ENCODE peak calls at places on chromosomes 5 and 9, in ten cellular contexts. B is NCI-H1092; Q is stimulated activated CD8-positive, alpha-beta memory T cell treated with anti-CD3 and anti-CD28 coated beads, Interleukin-12 subunit alpha, Interleukin-12 subunit beta, amount 100 ng/mL, for 4 hours; Z is activated CD8-positive, alpha-beta memory T cell treated with anti-CD3 and anti-CD28 coated beads for 24 hours; R is foreskin melanocyte; J is COR-L47; C is RWPE1; L is left lobe of liver; A is stimulated activated naive B cell treated with anti-CD40 and anti-IgM and Interleukin-4, amounts not matched to agents 10 μg/mL and 1 μg/mL and 100 μg/mL, for 72 hours; N is NCI-H2171. V is an unnamed sample.
A peak's percentile ranks its signal among the peaks of the same experiment; 100 is the strongest.

GRCh38 chr9:28502189-28502588 is 928.9 kb upstream of the C9orf72 start:
- DNase-seq in B (no peak), Q (no peak), Z (no peak), R (no peak), J (no peak), C (no peak), L (no peak), A (no peak), N (no peak), V (no peak)

GRCh38 chr9:116355153-116355827 is 201.7 kb downstream of the PAPPA start:
- DNase-seq in B (peak; percentile 85), Q (no peak), Z (no peak), R (peak; percentile 42), J (no peak), C (no peak), L (no peak), A (no peak), N (no peak), V (no peak)

GRCh38 chr5:129670944-129671343 is 77.0 kb upstream of the MINAR2 start:
- DNase-seq in B (no peak), Q (no peak), Z (no peak), R (no peak), J (no peak), C (peak; percentile 43), L (no peak), A (no peak), N (no peak), V (no peak)

GRCh38 chr9:21334969-21335632 is at the start of gene KLHL9:
- DNase-seq in B (peak; percentile 92), Q (peak; percentile 78), Z (peak; percentile 93), R (peak; percentile 83), J (peak; percentile 91), C (peak; percentile 98), L (peak; percentile 94), A (peak; percentile 80), N (peak; percentile 58), V (peak; percentile 44)

GRCh38 chr9:31776471-31776870 is 608.0 kb upstream of the ACO1 start:
- DNase-seq in B (peak; percentile 95), Q (no peak), Z (no peak), R (no peak), J (peak; percentile 98), C (no peak), L (no peak), A (no peak), N (peak; percentile 36), V (peak; percentile 27)

GRCh38 chr9:115015018-115015635 is 84.7 kb upstream of the TNFSF8 start:
- DNase-seq in B (no peak), Q (no peak), Z (no peak), R (no peak), J (peak; percentile 37), C (peak; percentile 86), L (no peak), A (no peak), N (peak; percentile 60), V (no peak)

GRCh38 chr5:114097570-114097969 is 264.3 kb upstream of the KCNN2 start:
- DNase-seq in B (no peak), Q (no peak), Z (no peak), R (no peak), J (no peak), C (no peak), L (no peak), A (no peak), N (no peak), V (no peak)

GRCh38 chr9:129607026-129607397 is 13.9 kb downstream of the C9orf50 start:
- DNase-seq in B (no peak), Q (no peak), Z (no peak), R (no peak), J (no peak), C (no peak), L (no peak), A (no peak), N (peak; percentile 96), V (peak; percentile 74)

GRCh38 chr9:22622823-22623222 is 176.2 kb downstream of the DMRTA1 start:
- DNase-seq in B (no peak), Q (no peak), Z (no peak), R (no peak), J (no peak), C (no peak), L (no peak), A (no peak), N (no peak), V (peak; percentile 30)

GRCh38 chr5:153658151-153658550 is 167.7 kb downstream of the GRIA1 start:
- DNase-seq in B (no peak), Q (no peak), Z (no peak), R (no peak), J (peak; percentile 6), C (no peak), L (no peak), A (no peak), N (no peak), V (no peak)

GRCh38 chr5:93378073-93378472 is 202.9 kb downstream of the NR2F1-AS1 start:
- DNase-seq in B (no peak), Q (no peak), Z (no peak), R (no peak), J (peak; percentile 8), C (peak; percentile 64), L (no peak), A (no peak), N (peak; percentile 32), V (no peak)

GRCh38 chr5:9173281-9174048 is 372.4 kb downstream of the SEMA5A start:
- DNase-seq in B (no peak), Q (no peak), Z (no peak), R (peak; percentile 94), J (no peak), C (peak; percentile 55), L (no peak), A (no peak), N (no peak), V (no peak)

GRCh38 chr5:57434227-57434640 is 48.4 kb downstream of the ACTBL2 start:
- DNase-seq in B (no peak), Q (no peak), Z (no peak), R (no peak), J (no peak), C (no peak), L (no peak), A (no peak), N (no peak), V (no peak)

GRCh38 chr5:72951850-72952468 is 3.9 kb upstream of the FCHO2 start:
- DNase-seq in B (no peak), Q (no peak), Z (no peak), R (peak; percentile 12), J (no peak), C (peak; percentile 93), L (no peak), A (no peak), N (no peak), V (no peak)

GRCh38 chr5:68225188-68225910 is 9.8 kb downstream of the PIK3R1 start:
- DNase-seq in B (no peak), Q (no peak), Z (no peak), R (no peak), J (no peak), C (peak; percentile 84), L (peak; percentile 84), A (no peak), N (no peak), V (no peak)

GRCh38 chr9:92974161-92974661 is 26.9 kb downstream of the FGD3 start:
- DNase-seq in B (no peak), Q (no peak), Z (peak; percentile 55), R (no peak), J (no peak), C (peak; percentile 46), L (no peak), A (no peak), N (no peak), V (no peak)

GRCh38 chr9:95937131-95937530 is 61.6 kb downstream of the ERCC6L2 start:
- DNase-seq in B (no peak), Q (no peak), Z (no peak), R (no peak), J (no peak), C (peak; percentile 38), L (no peak), A (no peak), N (peak; percentile 21), V (no peak)

GRCh38 chr5:27682600-27682999 is 644.2 kb upstream of the CDH9 start:
- DNase-seq in B (no peak), Q (no peak), Z (no peak), R (no peak), J (no peak), C (no peak), L (no peak), A (no peak), N (no peak), V (peak; percentile 53)

GRCh38 chr5:129065721-129066120 is 28.8 kb upstream of the ISOC1 start:
- DNase-seq in B (no peak), Q (no peak), Z (no peak), R (no peak), J (no peak), C (no peak), L (no peak), A (no peak), N (no peak), V (peak; percentile 62)

GRCh38 chr5:103891151-103891550 is 328.6 kb upstream of the NUDT12 start:
- DNase-seq in B (no peak), Q (no peak), Z (no peak), R (peak; percentile 22), J (no peak), C (no peak), L (no peak), A (no peak), N (no peak), V (no peak)

GRCh38 chr9:114059047-114059803 is 18.9 kb downstream of the AMBP start:
- DNase-seq in B (no peak), Q (no peak), Z (no peak), R (no peak), J (no peak), C (no peak), L (peak; percentile 68), A (no peak), N (no peak), V (no peak)

GRCh38 chr9:134491856-134492255 is 149.7 kb upstream of the COL5A1 start:
- DNase-seq in B (no peak), Q (no peak), Z (no peak), R (no peak), J (no peak), C (no peak), L (no peak), A (no peak), N (no peak), V (no peak)

GRCh38 chr5:17860660-17861315 is 226.5 kb downstream of the TAF11L14 start:
- DNase-seq in B (no peak), Q (no peak), Z (no peak), R (no peak), J (no peak), C (peak; percentile 37), L (no peak), A (no peak), N (no peak), V (no peak)

GRCh38 chr9:91162784-91163440 is 198.8 kb downstream of the AUH start:
- DNase-seq in B (no peak), Q (no peak), Z (peak; percentile 85), R (peak; percentile 63), J (no peak), C (no peak), L (no peak), A (peak; percentile 87), N (no peak), V (no peak)

GRCh38 chr5:71925608-71926091 is 181.6 kb upstream of the MAP1B start:
- DNase-seq in B (peak; percentile 29), Q (no peak), Z (no peak), R (no peak), J (no peak), C (no peak), L (no peak), A (no peak), N (no peak), V (no peak)

GRCh38 chr9:92887880-92888338 is 10.1 kb upstream of the ZNF484 start:
- DNase-seq in B (no peak), Q (no peak), Z (peak; percentile 58), R (no peak), J (no peak), C (no peak), L (no peak), A (no peak), N (peak; percentile 17), V (no peak)

GRCh38 chr9:36597412-36598178 is 24.9 kb downstream of the MELK start:
- DNase-seq in B (no peak), Q (no peak), Z (no peak), R (peak; percentile 46), J (no peak), C (peak; percentile 50), L (no peak), A (no peak), N (no peak), V (no peak)

GRCh38 chr5:10351199-10351881 is 2.2 kb upstream of the MARCHF6 start:
- DNase-seq in B (no peak), Q (no peak), Z (peak; percentile 53), R (peak; percentile 44), J (no peak), C (peak; percentile 55), L (no peak), A (no peak), N (no peak), V (no peak)